ENCODE peak calls at places on chromosome 7, in five cellular contexts. N is IMR-90, L is A549, J is OCI-LY7, I is endothelial cell of umbilical vein. A is an unnamed sample.

GRCh38 chr7:131527462-131527861 is 29.0 kb downstream of the PODXL start:
- DNase-seq in I (no peak), L (no peak), N (no peak), J (no peak), A (peak)

GRCh38 chr7:18958627-18959026 is 158.8 kb downstream of the TWIST1 start:
- DNase-seq in N (peak), J (no peak), I (no peak), L (no peak), A (no peak)

GRCh38 chr7:84139986-84140729 is 54.4 kb downstream of the SEMA3A start:
- DNase-seq in L (no peak), N (peak), J (no peak), I (peak), A (no peak)

GRCh38 chr7:139855498-139856270 is 26.6 kb downstream of the TBXAS1 start:
- DNase-seq in N (no peak), L (no peak), I (no peak), J (peak), A (peak)

GRCh38 chr7:12067156-12067831 is 143.8 kb upstream of the TMEM106B start:
- DNase-seq in J (peak), I (peak), N (peak), L (peak), A (peak)

GRCh38 chr7:83996879-83997278 is 197.7 kb downstream of the SEMA3A start:
- DNase-seq in N (peak), L (no peak), I (no peak), J (no peak), A (no peak)

GRCh38 chr7:128021361-128021760 is 9.9 kb downstream of the LRRC4 start:
- DNase-seq in L (peak), N (peak), I (no peak), J (no peak), A (no peak)

GRCh38 chr7:151785681-151785965 is 91.3 kb downstream of the PRKAG2 start:
- DNase-seq in L (no peak), I (no peak), J (no peak), N (no peak), A (no peak)

GRCh38 chr7:128713794-128714193 is 25.4 kb upstream of the CALU start:
- DNase-seq in L (no peak), N (peak), I (no peak), J (no peak), A (no peak)

GRCh38 chr7:117083648-117084047 is 130.3 kb downstream of the ST7 start:
- DNase-seq in L (no peak), J (no peak), N (no peak), I (no peak), A (no peak)

GRCh38 chr7:232571-233455 is 40.4 kb downstream of the FAM20C start:
- DNase-seq in I (peak), J (no peak), N (peak), L (no peak), A (no peak)

GRCh38 chr7:68438016-68438415 is 1160.3 kb upstream of the AUTS2 start:
- DNase-seq in J (no peak), L (peak), I (no peak), N (no peak), A (no peak)

GRCh38 chr7:152551304-152552036 is 115.7 kb upstream of the KMT2C start:
- DNase-seq in N (no peak), L (no peak), I (no peak), J (no peak), A (no peak)

GRCh38 chr7:101650579-101651081 is 21.5 kb upstream of the MYL10 start:
- DNase-seq in J (peak), N (no peak), L (no peak), I (no peak), A (peak)

GRCh38 chr7:86972072-86972471 is 87.4 kb downstream of the ELAPOR2 start:
- DNase-seq in I (no peak), L (peak), N (no peak), J (no peak), A (no peak)

GRCh38 chr7:5482020-5482498 is 58.4 kb upstream of the TNRC18 start:
- DNase-seq in J (no peak), I (no peak), L (no peak), N (no peak), A (no peak)

GRCh38 chr7:30787476-30787875 is 16.3 kb downstream of the MINDY4 start:
- DNase-seq in I (no peak), N (no peak), J (no peak), L (no peak), A (no peak)

GRCh38 chr7:132580277-132580676 is 4.0 kb upstream of the PLXNA4 start:
- DNase-seq in N (no peak), J (no peak), L (peak), I (no peak), A (no peak)

GRCh38 chr7:132733860-132734259 is 157.6 kb upstream of the PLXNA4 start:
- DNase-seq in N (no peak), J (no peak), I (no peak), L (no peak), A (no peak)

GRCh38 chr7:150898475-150899011 is 46.2 kb downstream of the AOC1 start:
- DNase-seq in J (peak), N (peak), L (peak), I (peak), A (peak)

GRCh38 chr7:130272456-130273080 is 5.9 kb downstream of the CPA2 start:
- DNase-seq in N (no peak), L (no peak), I (no peak), J (no peak), A (no peak)

GRCh38 chr7:139811106-139811505 is 18.0 kb upstream of the TBXAS1 start:
- DNase-seq in N (peak), I (no peak), J (no peak), L (no peak), A (peak)

GRCh38 chr7:148535227-148535626 is 55.3 kb upstream of the C7orf33 start:
- DNase-seq in J (peak), I (no peak), L (peak), N (no peak), A (peak)

GRCh38 chr7:17041324-17041723 is 159.5 kb upstream of the AGR3 start:
- DNase-seq in L (peak), I (peak), J (no peak), N (peak), A (no peak)

GRCh38 chr7:18706648-18707047 is 211.1 kb downstream of the HDAC9 start:
- DNase-seq in I (no peak), L (no peak), N (no peak), J (peak), A (no peak)

GRCh38 chr7:78218051-78218450 is 419.5 kb downstream of the PHTF2 start:
- DNase-seq in I (no peak), L (no peak), N (peak), J (no peak), A (no peak)

GRCh38 chr7:107659666-107660065 is 962 bp upstream of the SLC26A4 start:
- DNase-seq in L (peak), N (peak), I (no peak), J (no peak), A (no peak)

GRCh38 chr7:30505174-30505697 is 607 bp upstream of the GGCT start:
- DNase-seq in J (no peak), I (no peak), L (no peak), N (no peak), A (no peak)

GRCh38 chr7:34900891-34901493 is 136.3 kb downstream of the DPY19L1 start:
- DNase-seq in N (no peak), L (peak), J (peak), I (peak), A (no peak)

GRCh38 chr7:22589641-22590141 is 89.7 kb upstream of the STEAP1B start:
- DNase-seq in N (peak), I (peak), L (no peak), J (no peak), A (no peak)

GRCh38 chr7:117169907-117170306 is 153.0 kb downstream of the WNT2 start:
- DNase-seq in I (peak), J (no peak), L (peak), N (no peak), A (no peak)

GRCh38 chr7:87091487-87092066 is 32.1 kb upstream of the ELAPOR2 start:
- DNase-seq in I (no peak), J (no peak), N (no peak), L (no peak), A (no peak)

GRCh38 chr7:646951-647350 is 79.5 kb upstream of the DNAAF5 start:
- DNase-seq in N (no peak), J (no peak), L (no peak), I (no peak), A (no peak)

GRCh38 chr7:16460789-16461465 is 4.6 kb downstream of the SOSTDC1 start:
- DNase-seq in L (no peak), I (no peak), N (no peak), J (no peak), A (no peak)

GRCh38 chr7:115232041-115232440 is 310.1 kb downstream of the MDFIC start:
- DNase-seq in L (no peak), I (no peak), N (peak), J (no peak), A (no peak)

GRCh38 chr7:82481499-82482097 is 38.0 kb upstream of the CACNA2D1 start:
- DNase-seq in L (peak), N (peak), I (peak), J (peak), A (peak)

GRCh38 chr7:92606985-92607384 is 16.8 kb upstream of the FAM133B start:
- DNase-seq in L (no peak), N (no peak), J (no peak), I (no peak), A (no peak)

GRCh38 chr7:4129481-4130122 is 552.5 kb upstream of the FOXK1 start:
- DNase-seq in I (peak), L (no peak), J (no peak), N (no peak), A (no peak)

DNA sequence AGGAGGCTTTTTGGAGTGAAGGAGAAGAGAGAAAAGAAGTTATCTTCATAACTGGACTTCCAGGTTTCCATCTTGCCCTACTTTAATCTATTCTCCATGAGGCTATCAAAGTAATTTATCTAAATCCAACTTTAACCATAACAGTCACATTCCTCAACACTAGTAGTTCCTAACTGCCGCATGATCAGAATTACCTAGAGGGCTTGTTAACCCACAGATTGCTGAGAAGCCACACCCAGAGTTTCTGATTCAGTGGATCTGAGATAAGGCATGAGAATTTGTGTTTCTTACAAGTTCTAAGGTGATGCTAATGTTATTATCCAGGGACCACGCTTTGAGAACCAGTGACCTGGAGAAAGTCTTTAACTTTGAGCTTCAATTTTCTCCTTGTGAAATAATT is 8.3 kb upstream of the COL1A2 start:
- DNase-seq in L (no peak), I (no peak), N (no peak), J (no peak), A (no peak)
- H3K4me2 ChIP-seq in L (no peak), I (no peak), N (no peak), J (no peak), A (no peak)

DNA sequence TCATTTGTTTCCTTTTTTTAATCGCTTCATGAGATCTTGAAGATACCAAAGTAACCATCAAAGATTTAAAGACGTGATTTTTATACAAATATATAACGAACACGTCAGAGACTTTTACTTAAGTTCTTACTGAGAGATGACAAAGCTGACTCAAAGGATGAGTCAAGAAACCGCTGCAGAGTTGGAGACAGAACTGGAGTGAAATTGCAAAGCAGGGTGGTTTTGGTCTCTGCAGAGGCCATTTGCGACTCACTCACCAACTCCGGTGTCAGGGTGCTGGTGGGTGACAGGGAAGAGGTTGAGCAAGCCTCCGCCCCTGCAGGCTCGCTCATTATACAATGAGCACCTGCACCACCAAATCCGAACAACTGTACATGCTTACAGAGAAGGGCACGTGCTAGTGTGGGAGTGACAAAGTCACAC is 75.2 kb downstream of the DNAJB6 start:
- DNase-seq in N (peak), L (no peak), J (no peak), I (no peak), A (no peak)
- H3K4me2 ChIP-seq in N (peak), L (no peak), J (no peak), I (no peak), A (no peak)

DNA sequence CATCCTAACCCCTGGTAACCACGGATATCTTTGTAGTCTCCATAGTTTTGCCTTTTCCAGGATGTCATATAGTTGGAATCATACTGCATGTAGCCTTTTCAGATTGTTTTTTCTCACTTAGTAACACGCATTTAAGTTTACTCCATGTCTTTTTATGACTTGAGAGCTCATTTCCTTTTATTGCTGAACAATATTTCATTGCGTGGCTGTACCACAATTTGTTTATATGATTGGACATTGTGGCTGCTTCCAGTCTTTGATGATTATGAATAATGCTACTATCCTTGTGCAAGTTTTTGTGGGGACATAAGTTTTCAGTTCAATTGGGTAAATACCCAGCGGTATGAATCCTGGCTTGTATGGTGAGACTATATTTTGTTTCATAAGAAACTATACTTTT is 60.8 kb downstream of the AOAH start:
- DNase-seq in N (peak), L (no peak), I (no peak), J (no peak), A (no peak)
- H3K4me2 ChIP-seq in N (no peak), L (no peak), I (no peak), J (no peak), A (no peak)

DNA sequence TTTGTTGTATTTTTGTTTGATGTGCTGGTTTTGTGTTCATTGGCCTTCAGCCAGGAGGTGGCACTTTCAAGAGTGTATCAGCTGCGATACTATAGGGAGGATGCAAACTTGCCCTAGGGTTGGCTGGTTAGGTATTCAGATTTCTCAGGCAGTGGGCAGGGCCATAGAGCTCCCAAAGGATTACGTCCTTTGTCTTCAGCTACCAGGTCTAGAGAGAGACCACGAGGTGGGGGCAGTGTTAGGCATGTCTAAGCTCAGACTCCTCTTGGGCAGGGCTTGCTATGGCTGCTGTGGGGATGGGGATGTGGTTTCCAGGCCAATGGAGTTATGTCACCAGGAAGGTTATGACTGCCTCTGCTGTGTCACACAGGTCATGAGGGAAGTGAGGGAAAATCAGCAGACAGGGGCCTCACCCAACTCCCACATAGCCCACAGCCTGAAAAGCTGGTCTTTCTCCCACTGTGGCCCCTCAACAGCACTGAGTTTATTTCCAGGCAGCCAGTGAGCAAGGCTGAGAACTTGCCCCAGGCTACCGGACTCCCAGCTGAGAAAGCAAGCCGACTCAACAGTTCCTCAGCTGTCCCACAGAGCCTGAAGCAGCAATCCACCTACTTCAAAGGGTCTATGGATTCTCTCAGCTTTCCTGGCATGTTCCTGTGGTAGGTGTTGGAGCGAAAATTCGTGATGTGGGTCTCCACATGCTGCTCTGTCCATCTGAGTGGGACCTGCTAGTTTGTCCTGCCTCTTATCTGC is 227.4 kb upstream of the COBL start:
- DNase-seq in I (no peak), N (no peak), L (no peak), J (no peak), A (no peak)
- H3K4me2 ChIP-seq in I (no peak), N (no peak), L (no peak), J (no peak), A (no peak)